ENCODE peak calls at places on chromosomes 3 and 15, in six cellular contexts. G, D, V, B, K and H are unnamed samples.

GRCh38 chr3:158102660-158103085 is 3.5 kb downstream of the SHOX2 start:
- DNase-seq in K (peak; percentile 6), G (no peak), B (no peak), D (no peak), V (no peak), H (no peak)

GRCh38 chr15:65738649-65739048 is 53.4 kb downstream of the DENND4A start:
- DNase-seq in K (peak; percentile 16), B (no peak), G (no peak), V (no peak), D (no peak), H (peak; percentile 22)

GRCh38 chr3:43254125-43254524 is 32.2 kb upstream of the SNRK start:
- DNase-seq in V (no peak), K (no peak), G (peak; percentile 90), D (no peak), B (no peak), H (no peak)

GRCh38 chr15:82838096-82838735 is 28.8 kb downstream of the WHAMM start:
- DNase-seq in B (no peak), G (no peak), K (no peak), D (no peak), V (no peak), H (no peak)

GRCh38 chr3:128932516-128933212 is 53.2 kb downstream of the ACAD9 start:
- DNase-seq in B (no peak), V (no peak), G (no peak), D (no peak), K (no peak), H (no peak)

GRCh38 chr15:96538506-96538905 is 208.0 kb downstream of the NR2F2 start:
- DNase-seq in V (no peak), G (no peak), D (no peak), K (no peak), B (no peak), H (no peak)

GRCh38 chr15:39587910-39588530 is 7.1 kb downstream of the THBS1 start:
- DNase-seq in B (peak; percentile 54), V (peak; percentile 45), K (peak; percentile 20), D (no peak), G (no peak), H (peak; percentile 70)

GRCh38 chr3:156710429-156710828 is 36.0 kb downstream of the TIPARP start:
- DNase-seq in B (no peak), K (no peak), D (no peak), V (no peak), G (peak; percentile 54), H (no peak)

GRCh38 chr3:138025553-138025952 is 15.6 kb downstream of the CLDN18 start:
- DNase-seq in V (no peak), K (no peak), B (no peak), D (no peak), G (no peak), H (no peak)

GRCh38 chr3:169604118-169604517 is 59.4 kb downstream of the MECOM start:
- DNase-seq in D (no peak), V (peak; percentile 36), K (no peak), G (peak; percentile 49), B (no peak), H (peak; percentile 24)

GRCh38 chr15:78634251-78635145 is 6.5 kb downstream of the CHRNB4 start:
- DNase-seq in K (no peak), B (no peak), D (no peak), G (no peak), V (no peak), H (no peak)

GRCh38 chr3:171682743-171683142 is 127.5 kb downstream of the PLD1 start:
- DNase-seq in G (no peak), K (no peak), B (no peak), V (no peak), D (no peak), H (no peak)

GRCh38 chr3:36891651-36892268 is 53.1 kb downstream of the TRANK1 start:
- DNase-seq in B (no peak), K (no peak), V (no peak), G (peak; percentile 94), D (no peak), H (no peak)

GRCh38 chr3:126030455-126030854 is 53.5 kb downstream of the SLC41A3 start:
- DNase-seq in G (no peak), B (no peak), D (no peak), K (no peak), V (no peak), H (no peak)

GRCh38 chr3:46008058-46008457 is 12.4 kb upstream of the FYCO1 start:
- DNase-seq in V (no peak), K (no peak), G (no peak), B (no peak), D (no peak), H (no peak)

GRCh38 chr15:68734352-68734751 is 86.3 kb downstream of the ANP32A start:
- DNase-seq in B (no peak), G (peak; percentile 77), K (no peak), D (no peak), V (no peak), H (no peak)

GRCh38 chr3:53729130-53729529 is 117.1 kb downstream of the CHDH start:
- DNase-seq in V (no peak), B (no peak), G (no peak), D (no peak), K (peak; percentile 47), H (no peak)

GRCh38 chr3:8436667-8437287 is 64.8 kb upstream of the LMCD1 start:
- DNase-seq in G (no peak), D (no peak), V (no peak), B (no peak), K (no peak), H (no peak)

GRCh38 chr3:197366301-197367044 is 68.1 kb upstream of the DLG1 start:
- DNase-seq in V (peak; percentile 23), K (no peak), D (no peak), G (no peak), B (no peak), H (no peak)

GRCh38 chr3:122893754-122894668 is 99.1 kb downstream of the SLC49A4 start:
- DNase-seq in D (no peak), V (peak; percentile 35), G (peak; percentile 53), B (peak; percentile 31), K (no peak), H (no peak)

GRCh38 chr3:126913524-126913923 is 69.4 kb upstream of the PLXNA1 start:
- DNase-seq in D (no peak), G (no peak), V (no peak), K (no peak), B (no peak), H (no peak)

GRCh38 chr3:4744405-4745239 is 234.6 kb upstream of the BHLHE40 start:
- DNase-seq in V (peak; percentile 66), B (no peak), D (no peak), G (peak; percentile 49), K (peak; percentile 65), H (peak; percentile 50)

GRCh38 chr15:42605281-42605744 is 29.9 kb downstream of the STARD9 start:
- DNase-seq in B (no peak), D (no peak), G (no peak), V (peak; percentile 53), K (peak; percentile 54), H (peak; percentile 64)

GRCh38 chr3:32146669-32147315 is 40.4 kb downstream of the GPD1L start:
- DNase-seq in D (no peak), K (no peak), G (no peak), B (no peak), V (no peak), H (no peak)

GRCh38 chr15:36265422-36265821 is 314.0 kb upstream of the CDIN1 start:
- DNase-seq in D (no peak), K (no peak), V (no peak), B (no peak), G (no peak), H (no peak)